ENCODE peak calls at places on chromosome 12, in nine cellular contexts. W is transverse colon; P is GM12865; B is endothelial cell; A is HCT116; J is MCF 10A; E is cardiac fibroblast; G is CD4-positive, alpha-beta T cell; L is GM06990. U is an unnamed sample.

GRCh38 chr12:70240677-70241076 is 2.6 kb upstream of the CNOT2 start:
- DNase-seq in W (no peak), P (peak), B (no peak), A (no peak), J (no peak), E (no peak), G (no peak), L (no peak), U (no peak)

GRCh38 chr12:98852181-98852580 is 207.1 kb downstream of the APAF1 start:
- DNase-seq in W (no peak), P (no peak), B (no peak), A (no peak), J (no peak), E (no peak), G (no peak), L (no peak), U (no peak)

GRCh38 chr12:17326649-17327048 is 720.7 kb upstream of the LMO3 start:
- DNase-seq in W (no peak), P (no peak), B (no peak), A (no peak), J (no peak), E (no peak), G (no peak), L (no peak), U (no peak)

GRCh38 chr12:101018540-101018939 is 191.5 kb downstream of the SLC5A8 start:
- DNase-seq in W (no peak), P (no peak), B (no peak), A (peak), J (peak), E (peak), G (no peak), L (no peak), U (peak)

GRCh38 chr12:124762791-124763593 is 100.7 kb downstream of the SCARB1 start:
- DNase-seq in W (no peak), P (no peak), B (no peak), A (no peak), J (peak), E (peak), G (no peak), L (no peak), U (no peak)

GRCh38 chr12:1518763-1519516 is 75.4 kb downstream of the FBXL14 start:
- DNase-seq in W (no peak), P (no peak), B (no peak), A (peak), J (peak), E (peak), G (no peak), L (no peak), U (peak)

GRCh38 chr12:113374823-113375428 is 16.5 kb downstream of the PLBD2 start:
- DNase-seq in W (no peak), P (no peak), B (no peak), A (no peak), J (no peak), E (no peak), G (no peak), L (no peak), U (no peak)

GRCh38 chr12:25935355-25936144 is 22.9 kb upstream of the RASSF8 start:
- DNase-seq in W (no peak), P (no peak), B (no peak), A (no peak), J (no peak), E (no peak), G (no peak), L (no peak), U (peak)

GRCh38 chr12:102753802-102754201 is 163.2 kb downstream of the PAH start:
- DNase-seq in W (no peak), P (no peak), B (no peak), A (no peak), J (no peak), E (no peak), G (no peak), L (no peak), U (no peak)

GRCh38 chr12:17266856-17267255 is 660.9 kb upstream of the LMO3 start:
- DNase-seq in W (no peak), P (no peak), B (no peak), A (no peak), J (no peak), E (no peak), G (no peak), L (no peak), U (no peak)

GRCh38 chr12:12817611-12818010 is 4.5 kb downstream of the DDX47 start:
- DNase-seq in W (no peak), P (no peak), B (no peak), A (no peak), J (no peak), E (no peak), G (no peak), L (no peak), U (no peak)

DNA sequence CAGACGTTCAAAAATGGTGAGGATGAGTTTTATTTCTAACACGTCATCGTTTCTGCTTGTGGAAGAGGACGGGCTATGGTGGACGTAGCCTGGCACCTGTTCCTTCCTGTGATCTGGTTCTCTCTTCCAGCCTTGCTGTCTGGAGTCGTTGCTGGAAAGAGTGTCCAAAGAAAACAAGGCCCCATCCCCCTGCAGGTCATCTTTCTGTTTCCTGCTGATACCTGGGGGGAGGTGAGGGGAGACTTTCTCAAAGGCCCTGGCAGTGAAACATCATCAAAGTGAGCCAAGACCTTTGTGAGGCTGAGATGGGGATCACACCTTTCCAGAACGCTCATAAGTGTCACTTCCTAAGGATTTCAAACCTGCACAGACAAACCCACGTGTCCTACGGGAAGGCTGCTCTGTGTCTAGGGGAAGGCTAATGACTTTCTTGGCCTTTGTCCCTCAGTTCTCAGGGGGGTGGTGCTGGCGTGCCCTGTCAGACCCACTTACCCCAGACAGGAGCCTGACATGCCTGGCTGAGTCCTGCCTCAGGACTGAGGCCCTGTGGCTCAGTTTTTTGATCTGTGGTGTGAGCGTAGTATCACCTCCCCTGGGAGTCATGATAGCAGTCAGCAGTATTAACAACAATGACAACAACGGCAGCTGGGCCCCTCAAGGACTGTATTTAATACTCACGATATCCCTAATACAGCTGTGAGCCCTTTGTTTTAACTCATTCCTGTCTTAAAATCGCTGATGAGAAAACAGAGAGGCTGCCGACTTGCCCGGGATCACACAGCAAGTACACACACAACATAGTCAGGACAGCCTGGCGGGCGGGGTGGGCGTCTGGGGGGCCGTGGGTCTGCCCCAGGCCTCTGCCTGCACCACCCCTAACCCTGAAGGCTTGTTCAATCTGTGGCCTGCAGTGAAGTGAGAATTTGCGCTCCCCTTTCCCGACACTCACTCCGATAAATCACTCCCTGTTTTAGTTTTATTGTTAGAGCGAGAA is 235.3 kb downstream of the SLC41A2 start:
- DNase-seq in W (no peak), P (peak), B (no peak), A (no peak), J (no peak), E (no peak), G (no peak), L (peak), U (no peak)
- TF ChIP-seq CTCF in W (no peak), P (no peak), B (no peak), A (no peak), J (no peak), E (no peak), G (no peak), L (no peak), U (no peak)

GRCh38 chr12:49559011-49559675 is 8.8 kb downstream of the MCRS1 start:
- DNase-seq in W (no peak), P (no peak), B (no peak), A (no peak), J (no peak), E (no peak), G (no peak), L (no peak), U (no peak)

GRCh38 chr12:49558526-49558925 is 9.4 kb downstream of the MCRS1 start:
- DNase-seq in W (no peak), P (no peak), B (no peak), A (no peak), J (no peak), E (no peak), G (no peak), L (no peak), U (no peak)

GRCh38 chr12:49556391-49557186 is 11.4 kb downstream of the MCRS1 start:
- DNase-seq in W (no peak), P (no peak), B (no peak), A (no peak), J (no peak), E (no peak), G (no peak), L (no peak), U (no peak)

GRCh38 chr12:49557187-49557916 is 10.6 kb downstream of the MCRS1 start:
- DNase-seq in W (no peak), P (no peak), B (no peak), A (no peak), J (no peak), E (no peak), G (no peak), L (no peak), U (no peak)

GRCh38 chr12:49557917-49558215 is 10.1 kb downstream of the MCRS1 start:
- DNase-seq in W (no peak), P (no peak), B (no peak), A (no peak), J (no peak), E (no peak), G (no peak), L (no peak), U (no peak)
- TF ChIP-seq CTCF in W (no peak), P (no peak), B (no peak), A (peak), J (peak), E (peak), G (no peak), L (no peak), U (peak)

GRCh38 chr12:63226792-63227463 is 75.9 kb upstream of the AVPR1A start:
- DNase-seq in W (no peak), P (no peak), B (no peak), A (no peak), J (no peak), E (no peak), G (no peak), L (no peak), U (no peak)
- TF ChIP-seq CTCF in W (no peak), P (no peak), B (no peak), A (no peak), J (no peak), E (no peak), G (no peak), L (no peak), U (no peak)

DNA sequence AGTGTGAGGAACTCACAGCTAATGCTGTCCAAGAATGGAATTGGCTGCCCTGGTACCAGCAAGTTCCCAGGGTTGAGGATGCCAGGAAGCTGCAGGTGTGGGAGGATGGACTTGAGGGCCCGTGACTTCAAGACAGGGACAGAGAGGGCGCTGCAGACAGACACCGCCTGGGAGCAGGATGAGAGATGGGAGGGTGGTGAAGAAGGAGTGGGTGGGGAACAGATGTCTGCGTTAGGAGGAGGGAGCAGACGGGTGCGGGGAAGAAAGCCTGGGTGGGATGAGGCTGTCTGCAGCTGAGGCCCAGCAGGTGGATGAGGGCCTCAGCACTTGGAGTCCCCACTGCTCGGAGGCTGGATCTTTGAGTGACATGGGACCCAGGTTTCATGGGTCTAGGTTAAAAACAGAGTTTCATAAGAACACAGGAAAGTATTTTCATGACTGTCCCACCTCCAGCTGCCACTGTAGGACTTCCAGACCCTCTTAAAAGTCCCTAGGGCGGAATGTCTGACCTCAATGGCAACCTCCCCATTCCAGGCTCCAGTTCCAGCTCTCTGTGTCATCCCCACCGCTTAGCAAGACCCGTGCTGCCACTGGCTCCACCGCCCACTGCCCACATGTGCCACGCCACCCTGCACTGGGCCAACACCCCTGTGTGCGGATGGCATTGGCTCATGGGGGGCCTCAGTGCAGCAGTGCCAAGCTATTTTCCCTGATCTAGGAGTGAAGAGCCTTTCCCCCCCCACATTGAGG is 70.3 kb upstream of the SCN8A start:
- DNase-seq in W (no peak), P (no peak), B (no peak), A (no peak), J (no peak), E (no peak), G (no peak), L (no peak), U (no peak)
- TF ChIP-seq CTCF in W (no peak), P (no peak), B (no peak), A (no peak), J (no peak), E (no peak), G (no peak), L (peak), U (no peak)

DNA sequence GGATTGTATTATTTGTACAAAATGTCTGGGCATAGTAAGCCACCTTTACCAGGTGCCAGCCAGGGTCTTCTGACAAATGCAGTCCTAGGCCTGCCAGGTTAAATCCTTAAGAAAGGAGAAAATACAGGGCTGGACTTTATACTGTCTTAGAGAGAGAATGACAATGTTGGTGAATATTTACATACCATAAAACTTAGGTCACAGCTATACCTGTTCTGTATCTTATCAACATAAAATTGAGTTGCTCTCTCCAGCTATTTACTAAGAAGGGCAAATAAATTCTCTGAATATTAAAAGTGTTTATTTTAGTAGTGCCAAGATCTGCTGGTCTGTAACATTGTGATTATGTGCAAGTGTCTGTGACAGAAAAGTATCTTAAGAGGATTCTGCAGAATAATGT is 971.1 kb downstream of the AACS start:
- DNase-seq in W (no peak), P (no peak), B (no peak), A (no peak), J (no peak), E (no peak), G (no peak), L (no peak), U (no peak)
- TF ChIP-seq CTCF in W (no peak), P (no peak), B (no peak), A (no peak), J (no peak), E (no peak), G (no peak), L (no peak), U (no peak)

U was measured in fibroblast of villous mesenchyme.